ENCODE peak calls at places on chromosome X, in four cellular contexts. E is transverse colon, M is left lung, H is body of pancreas. P is an unnamed sample.
A peak's percentile ranks its signal among the peaks of the same experiment; 100 is the strongest.

GRCh38 chrX:109839694-109840358 is 106.8 kb upstream of the ACSL4 start:
- DNase-seq in E (no peak), M (no peak), H (no peak), P (no peak)

GRCh38 chrX:2933125-2933900 is 4.2 kb upstream of the ARSD start:
- DNase-seq in E (peak; percentile 46), M (no peak), H (no peak), P (no peak)

GRCh38 chrX:32774966-32775365 is 436.4 kb downstream of the DMD start:
- DNase-seq in E (no peak), M (no peak), H (no peak), P (no peak)

GRCh38 chrX:13808865-13809264 is 8.0 kb downstream of the GPM6B start:
- DNase-seq in E (no peak), M (no peak), H (no peak), P (no peak)

GRCh38 chrX:308821-309520 is 9.6 kb downstream of the GTPBP6 start:
- DNase-seq in E (no peak), M (peak; percentile 57), H (peak; percentile 3), P (no peak)

GRCh38 chrX:23048806-23049573 is 49.2 kb downstream of the DDX53 start:
- DNase-seq in E (no peak), M (no peak), H (no peak), P (no peak)

GRCh38 chrX:50747471-50747900 is 66.5 kb downstream of the SHROOM4 start:
- DNase-seq in E (no peak), M (no peak), H (no peak), P (no peak)

GRCh38 chrX:120790118-120790517 is 85.5 kb downstream of the CT47B1 start:
- DNase-seq in E (peak; percentile 12), M (no peak), H (peak; percentile 54), P (no peak)

GRCh38 chrX:70280573-70280972 is 1.4 kb upstream of the RAB41 start:
- DNase-seq in E (no peak), M (no peak), H (no peak), P (no peak)

GRCh38 chrX:19758536-19758935 is 128.9 kb downstream of the SH3KBP1 start:
- DNase-seq in E (no peak), M (no peak), H (no peak), P (no peak)

GRCh38 chrX:54817220-54817820 is 9.8 kb downstream of the MAGED2 start:
- DNase-seq in E (no peak), M (no peak), H (no peak), P (no peak)

GRCh38 chrX:63275127-63275526 is 76.0 kb downstream of the SPIN4 start:
- DNase-seq in E (peak; percentile 14), M (no peak), H (peak; percentile 59), P (no peak)

GRCh38 chrX:37047776-37048175 is 39.6 kb downstream of the FAM47C start:
- DNase-seq in E (no peak), M (no peak), H (no peak), P (no peak)

GRCh38 chrX:118823263-118824172 is at the start of gene ZCCHC12:
- DNase-seq in E (peak; percentile 35), M (peak; percentile 77), H (peak; percentile 57), P (peak; percentile 16)

GRCh38 chrX:154546354-154547244 is at the start of gene G6PD:
- DNase-seq in E (peak; percentile 83), M (peak; percentile 54), H (peak; percentile 85), P (no peak)

GRCh38 chrX:11589573-11590110 is 76.1 kb downstream of the ARHGAP6 start:
- DNase-seq in E (no peak), M (no peak), H (no peak), P (no peak)

GRCh38 chrX:48703642-48704481 is 7.3 kb downstream of the SUV39H1 start:
- DNase-seq in E (no peak), M (no peak), H (no peak), P (no peak)

GRCh38 chrX:136049608-136050007 is 64.4 kb downstream of the SLC9A6 start:
- DNase-seq in E (no peak), M (no peak), H (no peak), P (no peak)

GRCh38 chrX:134760671-134761070 is 102.4 kb upstream of the PLAC1 start:
- DNase-seq in E (no peak), M (no peak), H (no peak), P (no peak)

GRCh38 chrX:119503484-119503861 is 35.2 kb downstream of the SLC25A5 start:
- DNase-seq in E (peak; percentile 47), M (no peak), H (peak; percentile 48), P (no peak)

GRCh38 chrX:1391370-1391706 is 575 bp downstream of the SLC25A6 start:
- DNase-seq in E (no peak), M (no peak), H (no peak), P (peak; percentile 97)

GRCh38 chrX:108397627-108398392 is 40.4 kb downstream of the COL4A6 start:
- DNase-seq in E (no peak), M (no peak), H (no peak), P (no peak)

GRCh38 chrX:13334491-13334890 is 14.6 kb upstream of the ATXN3L start:
- DNase-seq in E (no peak), M (no peak), H (no peak), P (no peak)

GRCh38 chrX:15269120-15269519 is 763 bp downstream of the ASB9 start:
- DNase-seq in E (no peak), M (no peak), H (no peak), P (no peak)

GRCh38 chrX:17082831-17083230 is 136.4 kb downstream of the REPS2 start:
- DNase-seq in E (no peak), M (no peak), H (no peak), P (no peak)

GRCh38 chrX:110212299-110212698 is 105.6 kb downstream of the AMMECR1 start:
- DNase-seq in E (no peak), M (no peak), H (no peak), P (no peak)

GRCh38 chrX:153411255-153411987 is at the start of gene ZFP92:
- DNase-seq in E (peak; percentile 32), M (peak; percentile 85), H (peak; percentile 30), P (peak; percentile 18)

GRCh38 chrX:153413731-153414130 is 2.5 kb downstream of the ZFP92 start:
- DNase-seq in E (no peak), M (no peak), H (no peak), P (no peak)

GRCh38 chrX:153411988-153412574 is 809 bp downstream of the ZFP92 start:
- DNase-seq in E (no peak), M (no peak), H (no peak), P (no peak)

GRCh38 chrX:153414838-153415552 is 3.7 kb downstream of the ZFP92 start:
- DNase-seq in E (no peak), M (no peak), H (no peak), P (no peak)

DNA sequence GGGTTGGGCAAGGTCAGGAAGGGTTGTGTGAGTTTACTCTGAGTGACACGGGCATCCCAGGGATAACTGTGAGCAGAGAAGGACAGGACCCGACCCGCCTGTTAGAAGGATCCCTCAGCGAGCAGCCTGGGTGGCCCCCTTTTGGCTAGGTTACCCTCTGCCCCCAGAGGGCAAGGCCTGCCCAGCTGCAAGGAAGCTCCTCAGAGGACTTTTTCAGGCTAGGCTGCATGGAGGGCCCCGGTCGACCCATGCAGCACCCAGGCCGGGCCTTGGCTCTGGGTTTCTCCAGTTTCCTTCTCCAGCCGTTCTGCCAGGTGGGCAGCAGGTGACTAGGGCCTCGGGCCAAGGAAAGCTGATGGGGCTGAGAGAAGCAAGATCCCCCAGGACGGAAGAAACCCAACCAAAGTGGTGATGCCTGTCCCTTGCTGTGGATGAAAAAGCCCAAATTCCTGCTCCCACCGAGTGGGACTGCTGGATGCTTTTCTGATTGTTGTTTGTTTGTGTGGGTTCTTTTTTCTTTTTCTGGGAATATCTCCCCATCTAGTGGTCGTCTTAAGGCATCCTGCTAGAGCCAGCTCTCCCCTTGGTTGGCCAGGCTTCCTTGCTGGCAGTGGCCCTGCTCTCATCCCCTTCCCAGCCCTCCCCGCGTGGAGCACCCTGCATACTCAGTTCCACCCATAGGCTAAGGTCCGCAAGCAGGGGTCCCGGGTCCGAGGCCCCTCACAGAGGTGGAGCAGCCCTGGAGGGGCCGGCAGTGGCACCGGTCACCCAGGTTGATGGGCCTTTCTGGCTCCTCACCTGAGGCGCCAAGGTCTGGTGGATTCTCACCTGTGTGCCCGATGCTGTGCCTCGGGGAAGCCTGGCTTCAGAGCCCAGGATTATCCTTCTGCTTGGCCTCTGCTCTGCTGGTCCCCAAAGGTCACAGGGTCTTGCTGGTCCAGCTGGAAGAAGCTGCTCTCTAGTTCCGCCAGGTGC is 1.8 kb downstream of the ZFP92 start:
- DNase-seq in E (no peak), M (no peak), H (no peak), P (no peak)
- TF ChIP-seq CTCF in E (no peak), M (no peak), H (no peak), P (no peak)

GRCh38 chrX:133610056-133610455 is 194.8 kb upstream of the GPC4 start:
- DNase-seq in E (no peak), M (no peak), H (no peak), P (no peak)
- TF ChIP-seq CTCF in E (no peak), M (no peak), H (no peak), P (no peak)

DNA sequence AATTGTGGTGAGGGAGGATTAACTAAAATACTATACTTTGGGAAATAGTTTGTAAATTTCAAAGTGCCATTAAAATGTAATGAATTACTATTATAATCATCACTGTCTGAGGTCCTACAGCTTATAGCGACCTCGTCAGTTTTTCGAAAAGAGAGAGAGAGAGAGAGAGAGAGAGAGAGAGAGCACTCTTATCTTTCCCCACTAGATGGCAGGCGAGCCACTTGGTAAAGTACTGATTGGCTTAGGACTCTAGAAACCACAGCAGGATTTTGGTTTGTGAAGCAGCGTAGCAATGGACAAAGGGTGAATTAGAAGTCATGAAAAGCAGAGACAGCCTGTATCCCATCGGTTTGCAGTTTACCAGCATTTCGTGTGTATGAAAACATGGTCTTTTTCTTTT is 52.5 kb downstream of the LINC00632 start:
- DNase-seq in E (peak; percentile 13), M (no peak), H (peak; percentile 59), P (no peak)
- TF ChIP-seq CTCF in E (peak; percentile 45), M (peak; percentile 38), H (peak; percentile 55), P (no peak)

GRCh38 chrX:64975491-64975890 is 759 bp downstream of the ZC4H2 start:
- DNase-seq in E (peak; percentile 26), M (peak; percentile 63), H (peak; percentile 44), P (peak; percentile 13)

GRCh38 chrX:64976673-64977040 is 407 bp upstream of the ZC4H2 start:
- DNase-seq in E (no peak), M (no peak), H (no peak), P (no peak)

GRCh38 chrX:64977051-64977450 is 801 bp upstream of the ZC4H2 start:
- DNase-seq in E (no peak), M (no peak), H (no peak), P (no peak)

GRCh38 chrX:64977830-64978229 is 1.6 kb upstream of the ZC4H2 start:
- DNase-seq in E (no peak), M (no peak), H (no peak), P (no peak)

GRCh38 chrX:64975989-64976672 is at the start of gene ZC4H2:
- DNase-seq in E (peak; percentile 80), M (peak; percentile 80), H (peak; percentile 83), P (peak; percentile 24)
- TF ChIP-seq CTCF in E (no peak), M (no peak), H (no peak), P (no peak)

GRCh38 chrX:24241822-24242648 is 71.8 kb downstream of the SUPT20HL2 start:
- DNase-seq in E (no peak), M (no peak), H (peak; percentile 71), P (no peak)
- TF ChIP-seq CTCF in E (peak; percentile 19), M (no peak), H (peak; percentile 22), P (peak; percentile 20)

DNA sequence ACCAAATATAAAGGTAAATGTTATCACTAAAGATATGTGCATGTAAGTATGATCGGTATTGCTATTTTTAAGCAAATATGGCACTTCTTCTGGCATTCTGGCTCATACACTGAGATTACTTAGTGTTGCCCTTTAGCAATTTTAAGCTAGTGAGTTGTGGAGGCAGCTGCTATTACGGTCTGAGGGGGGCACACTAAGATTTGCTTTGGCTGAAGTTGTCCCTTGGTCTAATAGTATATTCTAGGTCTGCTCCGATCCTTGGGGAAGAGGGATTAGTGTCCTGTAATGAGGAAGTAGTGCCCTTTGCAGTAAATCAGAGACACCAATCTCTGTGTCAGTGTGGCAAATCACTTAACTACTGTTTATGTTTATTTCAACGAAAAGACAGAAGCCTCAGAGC is 196.5 kb upstream of the FTHL17 start:
- DNase-seq in E (no peak), M (no peak), H (no peak), P (no peak)
- TF ChIP-seq CTCF in E (no peak), M (no peak), H (no peak), P (no peak)

P was measured in natural killer cell.